ENCODE peak calls at places on chromosomes 5 and 9, in six cellular contexts. B is retinal pigment epithelial cell, Y is heart left ventricle, T is right atrium auricular region, S is posterior vena cava, J is activated gamma-delta T cell. G is an unnamed sample.

GRCh38 chr5:27191786-27192505 is 153.6 kb upstream of the CDH9 start:
- DNase-seq in Y (no peak), J (no peak), S (no peak), T (no peak), B (no peak), G (no peak)

GRCh38 chr5:101364469-101364868 is 461.4 kb upstream of the ST8SIA4 start:
- DNase-seq in S (no peak), Y (no peak), J (no peak), T (no peak), B (no peak), G (no peak)

GRCh38 chr9:127561491-127562270 is 50.4 kb upstream of the STXBP1 start:
- DNase-seq in B (peak; percentile 92), Y (peak; percentile 84), T (peak; percentile 96), S (peak; percentile 96), J (no peak), G (peak; percentile 93)

GRCh38 chr9:110650261-110650660 is 18.3 kb upstream of the MUSK start:
- DNase-seq in S (no peak), T (no peak), B (peak; percentile 85), Y (no peak), J (no peak), G (no peak)

GRCh38 chr9:129938291-129938979 is 103.2 kb downstream of the USP20 start:
- DNase-seq in S (no peak), Y (no peak), T (peak; percentile 50), B (no peak), J (no peak), G (no peak)

GRCh38 chr5:170524576-170524975 is 20.8 kb downstream of the KCNIP1 start:
- DNase-seq in Y (no peak), S (no peak), B (no peak), J (no peak), T (no peak), G (no peak)

GRCh38 chr5:132013711-132014110 is 2.3 kb upstream of the ACSL6 start:
- DNase-seq in B (no peak), T (peak; percentile 46), J (no peak), S (peak; percentile 61), Y (no peak), G (peak; percentile 40)

GRCh38 chr5:170508036-170508435 is 4.2 kb downstream of the KCNIP1 start:
- DNase-seq in T (no peak), J (no peak), S (no peak), Y (no peak), B (no peak), G (no peak)

GRCh38 chr5:173888473-173889135 is 455 bp downstream of the CPEB4 start:
- DNase-seq in T (no peak), S (peak; percentile 85), J (peak; percentile 10), Y (peak; percentile 49), B (no peak), G (peak; percentile 74)